ENCODE peak calls at places on chromosomes 6 and 20, in six cellular contexts. V is hippocampal formation; S is left cardiac atrium; U is endothelial cell of umbilical vein; Z is stimulated activated CD8-positive, alpha-beta memory T cell treated with anti-CD3 and anti-CD28 coated beads, Interleukin-15, amount 100 ng/mL, for 48 hours; A is Right ventricle myocardium superior. R is an unnamed sample.
A peak's percentile ranks its signal among the peaks of the same experiment; 100 is the strongest.

GRCh38 chr6:82951389-82951788 is 114.3 kb downstream of the UBE3D start:
- DNase-seq in S (no peak), A (no peak), Z (no peak), V (no peak), U (no peak), R (no peak)

GRCh38 chr6:160065200-160065599 is 56.4 kb upstream of the SLC22A1 start:
- DNase-seq in S (no peak), Z (no peak), U (no peak), V (no peak), A (no peak), R (no peak)

GRCh38 chr20:63224272-63225081 is 8.5 kb upstream of the YTHDF1 start:
- DNase-seq in U (no peak), V (no peak), Z (no peak), S (peak; percentile 49), A (peak; percentile 76), R (peak; percentile 44)

GRCh38 chr20:16415079-16415478 is 158.2 kb downstream of the KIF16B start:
- DNase-seq in A (no peak), Z (no peak), V (no peak), U (no peak), S (no peak), R (peak; percentile 54)

GRCh38 chr6:29112135-29112534 is 4.3 kb downstream of the OR2J3 start:
- DNase-seq in U (no peak), A (no peak), Z (no peak), S (no peak), V (no peak), R (no peak)

GRCh38 chr6:67563671-67564070 is 1071.4 kb upstream of the ADGRB3 start:
- DNase-seq in V (no peak), U (no peak), S (no peak), Z (no peak), A (no peak), R (no peak)

GRCh38 chr6:28446818-28447511 is 3.7 kb upstream of the ZSCAN23 start:
- DNase-seq in S (peak; percentile 18), Z (no peak), V (peak; percentile 1), U (peak; percentile 8), A (no peak), R (peak; percentile 6)

GRCh38 chr6:36839819-36840379 is 655 bp upstream of the CPNE5 start:
- DNase-seq in S (peak; percentile 75), Z (peak; percentile 8), V (no peak), A (peak; percentile 77), U (no peak), R (no peak)

GRCh38 chr6:81480139-81480538 is 272.3 kb downstream of the TENT5A start:
- DNase-seq in U (no peak), Z (no peak), S (no peak), V (no peak), A (no peak), R (peak; percentile 17)

GRCh38 chr20:13320702-13321101 is 99.6 kb downstream of the ISM1 start:
- DNase-seq in S (no peak), U (no peak), Z (no peak), V (no peak), A (no peak), R (no peak)

GRCh38 chr20:53434662-53435061 is 159.0 kb downstream of the ZNF217 start:
- DNase-seq in S (no peak), V (no peak), Z (no peak), A (peak; percentile 42), U (no peak), R (no peak)

GRCh38 chr6:36731622-36732310 is 34.1 kb downstream of the RAB44 start:
- DNase-seq in S (no peak), U (no peak), V (no peak), A (no peak), Z (no peak), R (no peak)

GRCh38 chr6:146194434-146194833 is 165.6 kb downstream of the GRM1 start:
- DNase-seq in Z (no peak), V (no peak), U (no peak), S (no peak), A (no peak), R (no peak)

GRCh38 chr6:109397020-109397419 is 14.8 kb upstream of the CD164 start:
- DNase-seq in V (no peak), U (peak; percentile 35), Z (no peak), S (no peak), A (no peak), R (peak; percentile 44)

GRCh38 chr6:31725502-31726350 is 2.6 kb downstream of the MPIG6B start:
- DNase-seq in A (no peak), Z (no peak), S (no peak), U (peak; percentile 34), V (no peak), R (no peak)

GRCh38 chr6:119444642-119445557 is 95.3 kb upstream of the MAN1A1 start:
- DNase-seq in S (no peak), Z (no peak), U (no peak), A (no peak), V (no peak), R (peak; percentile 22)

GRCh38 chr6:6711832-6712231 is 123.3 kb downstream of the LY86 start:
- DNase-seq in S (no peak), Z (no peak), U (no peak), V (no peak), A (no peak), R (no peak)

GRCh38 chr20:18091624-18092023 is 33.9 kb upstream of the OVOL2 start:
- DNase-seq in S (no peak), U (no peak), Z (no peak), V (no peak), A (no peak), R (no peak)

GRCh38 chr6:137370871-137371633 is 123.1 kb downstream of the OLIG3 start:
- DNase-seq in A (no peak), Z (no peak), V (no peak), U (no peak), S (no peak), R (no peak)

GRCh38 chr6:57013501-57013900 is 33.0 kb upstream of the KIAA1586 start:
- DNase-seq in U (no peak), S (no peak), Z (no peak), V (no peak), A (no peak), R (peak; percentile 77)

GRCh38 chr6:39543117-39543516 is 182.1 kb downstream of the KIF6 start:
- DNase-seq in S (peak; percentile 59), Z (no peak), A (peak; percentile 68), U (no peak), V (no peak), R (no peak)

GRCh38 chr6:5478380-5478779 is 217.1 kb downstream of the FARS2 start:
- DNase-seq in S (no peak), V (no peak), Z (no peak), A (no peak), U (no peak), R (no peak)

GRCh38 chr6:125984311-125984710 is 2.0 kb upstream of the TRMT11 start:
- DNase-seq in A (no peak), Z (no peak), U (no peak), S (no peak), V (no peak), R (peak; percentile 83)

GRCh38 chr6:16803294-16804006 is 42.2 kb upstream of the ATXN1 start:
- DNase-seq in U (peak; percentile 72), S (peak; percentile 57), V (peak; percentile 65), A (peak; percentile 55), Z (no peak), R (peak; percentile 82)

GRCh38 chr6:24658573-24659511 is 7.9 kb downstream of the TDP2 start:
- DNase-seq in V (no peak), S (no peak), Z (no peak), A (no peak), U (no peak), R (peak; percentile 90)

GRCh38 chr6:56046576-56046975 is 171.2 kb upstream of the BMP5 start:
- DNase-seq in Z (no peak), U (peak; percentile 94), V (no peak), A (peak; percentile 52), S (peak; percentile 67), R (peak; percentile 1)

GRCh38 chr6:147287869-147288271 is 83.7 kb downstream of the STXBP5 start:
- DNase-seq in A (no peak), S (no peak), Z (no peak), U (peak; percentile 84), V (no peak), R (peak; percentile 69)